ENCODE peak calls at places on chromosomes 12 and 14, in eight cellular contexts. C, T, S, K, G, Q, U and H are unnamed samples.

GRCh38 chr14:21071225-21072041 is 1.3 kb downstream of the ARHGEF40 start:
- DNase-seq in S (peak; percentile 92), T (peak; percentile 69), G (peak; percentile 87), U (peak; percentile 86), Q (no peak), C (peak; percentile 11), K (peak; percentile 85), H (no peak)

GRCh38 chr12:57611116-57611809 is at the start of gene ARHGEF25:
- DNase-seq in S (peak; percentile 88), C (peak; percentile 35), K (peak; percentile 73), T (peak; percentile 19), G (no peak), Q (no peak), U (peak; percentile 51), H (no peak)

GRCh38 chr12:122064780-122065588 is 13.6 kb upstream of the MLXIP start:
- DNase-seq in C (peak; percentile 63), T (no peak), G (no peak), Q (no peak), S (no peak), U (peak; percentile 54), K (no peak), H (peak; percentile 91)

GRCh38 chr14:75531660-75532317 is 9.5 kb downstream of the BATF start:
- DNase-seq in U (no peak), G (no peak), C (peak; percentile 54), T (no peak), Q (peak; percentile 43), S (no peak), K (no peak), H (peak; percentile 21)

GRCh38 chr14:72826039-72826438 is 67.9 kb downstream of the DPF3 start:
- DNase-seq in S (no peak), T (no peak), C (no peak), G (no peak), U (no peak), Q (no peak), K (no peak), H (no peak)

GRCh38 chr12:24894869-24895268 is 54.0 kb downstream of the BCAT1 start:
- DNase-seq in U (no peak), S (no peak), Q (no peak), T (no peak), K (no peak), C (no peak), G (no peak), H (no peak)

GRCh38 chr12:107607464-107608392 is 77.9 kb upstream of the PWP1 start:
- DNase-seq in S (peak; percentile 74), G (peak; percentile 89), K (peak; percentile 81), Q (peak; percentile 36), T (peak; percentile 73), C (peak; percentile 88), U (peak; percentile 77), H (peak; percentile 25)

GRCh38 chr12:99130808-99131538 is 485.9 kb downstream of the APAF1 start:
- DNase-seq in G (no peak), U (no peak), T (peak; percentile 31), K (no peak), S (no peak), C (peak; percentile 12), Q (no peak), H (no peak)

GRCh38 chr12:87323369-87323768 is 705.8 kb downstream of the C12orf50 start:
- DNase-seq in T (no peak), G (no peak), U (no peak), Q (no peak), C (peak; percentile 48), K (no peak), S (no peak), H (no peak)

GRCh38 chr12:97555547-97556200 is 93.1 kb downstream of the RMST start:
- DNase-seq in G (no peak), K (no peak), U (no peak), C (no peak), S (no peak), Q (no peak), T (no peak), H (no peak)

GRCh38 chr14:73800970-73801515 is 50.6 kb upstream of the PTGR2 start:
- DNase-seq in K (no peak), C (no peak), T (no peak), Q (no peak), U (no peak), S (no peak), G (no peak), H (no peak)

GRCh38 chr12:124685689-124685993 is 118.2 kb upstream of the NCOR2 start:
- DNase-seq in C (no peak), S (no peak), Q (no peak), U (no peak), K (no peak), T (no peak), G (no peak), H (no peak)

GRCh38 chr14:81005540-81006228 is 50.3 kb downstream of the TSHR start:
- DNase-seq in C (no peak), U (no peak), Q (no peak), K (no peak), T (no peak), G (no peak), S (no peak), H (no peak)

GRCh38 chr14:26427059-26427458 is 170.8 kb downstream of the NOVA1 start:
- DNase-seq in S (peak; percentile 11), Q (no peak), K (no peak), T (no peak), G (no peak), U (no peak), C (no peak), H (no peak)

GRCh38 chr12:49243631-49244030 is 21.3 kb upstream of the TUBA1C start:
- DNase-seq in U (no peak), Q (no peak), K (no peak), C (no peak), S (no peak), G (no peak), T (no peak), H (no peak)

GRCh38 chr12:104384141-104384880 is 72.4 kb upstream of the CHST11 start:
- DNase-seq in U (peak; percentile 25), K (no peak), G (no peak), Q (no peak), S (no peak), T (no peak), C (peak; percentile 26), H (no peak)
- TF ChIP-seq CTCF in U (no peak), K (no peak), G (no peak), Q (no peak), S (no peak), T (no peak), C (no peak), H (no peak)

GRCh38 chr14:61560323-61560722 is 135.0 kb upstream of the HIF1A start:
- DNase-seq in K (no peak), T (no peak), S (no peak), G (no peak), C (peak; percentile 52), Q (no peak), U (no peak), H (no peak)
- H3K4me3 ChIP-seq in K (no peak overlapping the region), T (no peak overlapping the region), S (no peak overlapping the region), G (no peak overlapping the region), C (no peak overlapping the region), Q (peak overlapping the region; percentile 37), U (no peak overlapping the region), H (no peak overlapping the region)

GRCh38 chr12:112947314-112947713 is 9.0 kb downstream of the OAS3 start:
- DNase-seq in U (no peak), C (no peak), Q (no peak), T (no peak), S (no peak), K (no peak), G (no peak), H (no peak)
- H3K36me3 ChIP-seq in U (no peaks in the 10 kb centered on the region), C (no peaks in the 10 kb centered on the region), Q (no peaks in the 10 kb centered on the region), T (no peaks in the 10 kb centered on the region), S (peaks cover 91% of the 10 kb centered on the region), K (no peaks in the 10 kb centered on the region), G (peaks cover 37% of the 10 kb centered on the region), H (no peaks in the 10 kb centered on the region)

DNA sequence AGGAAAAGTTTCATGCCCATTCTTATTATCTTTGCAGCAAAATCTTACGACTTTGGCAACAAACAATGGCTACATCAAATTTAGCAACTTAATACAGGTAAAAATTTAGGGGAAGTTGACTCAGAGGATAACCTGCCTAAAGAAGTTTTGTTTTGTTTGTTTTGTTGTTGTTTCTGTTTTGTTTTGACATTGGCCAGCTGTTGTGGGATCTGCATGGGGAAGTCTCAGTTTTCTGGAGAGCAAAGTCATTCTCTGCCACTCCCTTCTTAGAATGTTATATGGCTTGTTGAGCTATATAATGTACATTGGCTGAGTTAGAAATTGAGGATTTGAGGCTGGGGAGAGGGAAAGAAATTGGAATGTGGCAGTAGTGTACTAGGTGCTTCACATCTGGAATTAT is 109.5 kb downstream of the NT5DC3 start:
- DNase-seq in G (no peak), C (no peak), Q (no peak), T (no peak), U (no peak), S (no peak), K (no peak), H (no peak)
- TF ChIP-seq CTCF in G (no peak), C (no peak), Q (no peak), T (no peak), U (no peak), S (no peak), K (no peak), H (no peak)

GRCh38 chr12:53677612-53678133 is 1.8 kb upstream of the ATP5MC2 start:
- DNase-seq in C (no peak), T (no peak), G (no peak), S (no peak), Q (no peak), K (no peak), U (no peak), H (no peak)
- H3K4me3 ChIP-seq in C (no peak overlapping the region), T (no peak overlapping the region), G (peak overlapping the region; percentile 83), S (peak overlapping the region; percentile 83), Q (no peak overlapping the region), K (peak overlapping the region; percentile 28), U (peak overlapping the region; percentile 57), H (no peak overlapping the region)

GRCh38 chr14:94043756-94044475 is 17.8 kb downstream of the OTUB2 start:
- DNase-seq in K (no peak), U (no peak), C (no peak), T (no peak), Q (no peak), G (peak; percentile 56), S (no peak), H (no peak)

GRCh38 chr14:94046696-94047250 is 20.6 kb downstream of the OTUB2 start:
- DNase-seq in G (no peak), U (no peak), Q (no peak), S (no peak), T (no peak), C (no peak), K (peak; percentile 2), H (no peak)

GRCh38 chr14:94044476-94045091 is 18.4 kb downstream of the OTUB2 start:
- DNase-seq in T (no peak), K (peak; percentile 2), U (no peak), G (peak; percentile 62), S (no peak), C (no peak), Q (no peak), H (no peak)

GRCh38 chr14:94045563-94046345 is 19.6 kb downstream of the OTUB2 start:
- DNase-seq in T (no peak), K (peak; percentile 3), G (peak; percentile 59), Q (no peak), C (no peak), S (no peak), U (no peak), H (no peak)

GRCh38 chr14:94045101-94045500 is 19.0 kb downstream of the OTUB2 start:
- DNase-seq in C (no peak), U (no peak), K (no peak), T (no peak), Q (no peak), G (peak; percentile 46), S (no peak), H (no peak)
- H3K36me3 ChIP-seq in C (peaks cover 47% of the 10 kb centered on the region), U (peaks cover 9% of the 10 kb centered on the region), K (peaks cover 21% of the 10 kb centered on the region), T (no peaks in the 10 kb centered on the region), Q (no peaks in the 10 kb centered on the region), G (peaks cover 56% of the 10 kb centered on the region), S (peaks cover 55% of the 10 kb centered on the region), H (peaks cover 1% of the 10 kb centered on the region)